ENCODE peak calls at places on chromosomes 11 and 22, in nine cellular contexts. I is EH; B is CD4-positive, alpha-beta T cell; A is NCI-H1694; S is mucosa of gallbladder; M is activated CD4-positive, alpha-beta T cell treated with anti-CD3 and anti-CD28 coated beads, Interleukin-2, amount 50 U/mL, for 48 hours; C is activated T-cell treated with anti-CD3 and anti-CD28 coated beads for 1 hour; Y is activated T-helper 1 cell treated with anti-CD3 and anti-CD28 coated beads, Interleukin-12 subunit alpha, Interleukin-12 subunit beta, Interleukin-2, Interleukin-4 antibody, amounts not matched to agents 30 ng/mL and 10 ng/mL and 1 ng/mL, durations not matched to agents 14 hours and 24 hours and 36 hours; O is heart right ventricle. Q is an unnamed sample.

GRCh38 chr22:24068377-24068680 is 57.2 kb downstream of the CABIN1 start:
- DNase-seq in I (no peak), B (no peak), A (no peak), S (no peak), M (no peak), C (no peak), Y (no peak), O (no peak), Q (no peak)

GRCh38 chr11:503179-503981 is 3.7 kb downstream of the RNH1 start:
- DNase-seq in I (peak; percentile 48), B (no peak), A (no peak), S (no peak), M (peak; percentile 53), C (no peak), Y (no peak), O (no peak), Q (peak; percentile 57)

GRCh38 chr11:35375332-35376125 is 43.8 kb downstream of the SLC1A2 start:
- DNase-seq in I (no peak), B (no peak), A (no peak), S (no peak), M (no peak), C (no peak), Y (no peak), O (no peak), Q (no peak)

GRCh38 chr22:38327805-38328204 is 10.6 kb upstream of the CSNK1E start:
- DNase-seq in I (peak; percentile 89), B (no peak), A (no peak), S (no peak), M (no peak), C (no peak), Y (no peak), O (no peak), Q (no peak)

GRCh38 chr11:2591805-2592204 is 108.0 kb downstream of the KCNQ1OT1 start:
- DNase-seq in I (no peak), B (no peak), A (no peak), S (no peak), M (no peak), C (no peak), Y (no peak), O (no peak), Q (no peak)

GRCh38 chr11:83836883-83837654 is 550.9 kb upstream of the CCDC90B start:
- DNase-seq in I (peak; percentile 57), B (no peak), A (peak; percentile 16), S (peak; percentile 16), M (peak; percentile 6), C (no peak), Y (no peak), O (peak; percentile 13), Q (peak; percentile 63)

GRCh38 chr11:129148487-129148886 is 43.6 kb downstream of the ARHGAP32 start:
- DNase-seq in I (no peak), B (no peak), A (no peak), S (no peak), M (no peak), C (no peak), Y (no peak), O (no peak), Q (no peak)

GRCh38 chr11:27545946-27546345 is 39.4 kb upstream of the LIN7C start:
- DNase-seq in I (no peak), B (no peak), A (no peak), S (no peak), M (no peak), C (no peak), Y (no peak), O (no peak), Q (no peak)

GRCh38 chr22:17086750-17087149 is 1.9 kb downstream of the IL17RA start:
- DNase-seq in I (no peak), B (no peak), A (no peak), S (no peak), M (no peak), C (no peak), Y (no peak), O (no peak), Q (no peak)

GRCh38 chr11:18748766-18749375 is 22.9 kb upstream of the IGSF22 start:
- DNase-seq in I (no peak), B (no peak), A (no peak), S (no peak), M (no peak), C (no peak), Y (no peak), O (no peak), Q (peak; percentile 14)

GRCh38 chr11:78039919-78040671 is 17.0 kb upstream of the KCTD14 start:
- DNase-seq in I (peak; percentile 95), B (no peak), A (no peak), S (peak; percentile 72), M (peak; percentile 44), C (peak; percentile 2), Y (no peak), O (peak; percentile 59), Q (peak; percentile 92)

GRCh38 chr11:104946907-104947306 is 21.5 kb downstream of the CASP4 start:
- DNase-seq in I (peak; percentile 65), B (no peak), A (no peak), S (peak; percentile 29), M (no peak), C (no peak), Y (peak; percentile 12), O (peak; percentile 33), Q (no peak)

GRCh38 chr11:75288846-75289760 is 48.5 kb downstream of the TPBGL start:
- DNase-seq in I (peak; percentile 8), B (no peak), A (no peak), S (no peak), M (no peak), C (no peak), Y (no peak), O (no peak), Q (no peak)

GRCh38 chr11:134027671-134028070 is 41.2 kb upstream of the JAM3 start:
- DNase-seq in I (no peak), B (peak; percentile 33), A (no peak), S (no peak), M (no peak), C (peak; percentile 14), Y (no peak), O (no peak), Q (no peak)

GRCh38 chr22:24686280-24686679 is 83.3 kb downstream of the GGT1 start:
- DNase-seq in I (no peak), B (no peak), A (no peak), S (no peak), M (no peak), C (no peak), Y (no peak), O (no peak), Q (no peak)

GRCh38 chr22:36808611-36809344 is 8.1 kb downstream of the PVALB start:
- DNase-seq in I (no peak), B (no peak), A (no peak), S (no peak), M (no peak), C (no peak), Y (no peak), O (no peak), Q (no peak)

GRCh38 chr11:65571940-65572339 is 398 bp upstream of the FAM89B start:
- DNase-seq in I (peak; percentile 62), B (no peak), A (no peak), S (no peak), M (no peak), C (no peak), Y (no peak), O (no peak), Q (no peak)

GRCh38 chr11:93652161-93652597 is 9.3 kb upstream of the CEP295 start:
- DNase-seq in I (peak; percentile 58), B (no peak), A (no peak), S (peak; percentile 25), M (no peak), C (peak; percentile 11), Y (no peak), O (peak; percentile 30), Q (peak; percentile 45)

GRCh38 chr11:85783758-85784157 is 27.2 kb downstream of the SYTL2 start:
- DNase-seq in I (no peak), B (no peak), A (no peak), S (no peak), M (no peak), C (no peak), Y (no peak), O (no peak), Q (no peak)

GRCh38 chr11:1074244-1075221 is at the start of gene MUC2:
- DNase-seq in I (no peak), B (no peak), A (no peak), S (no peak), M (no peak), C (no peak), Y (no peak), O (no peak), Q (no peak)

GRCh38 chr22:45884201-45885067 is 92.5 kb downstream of the WNT7B start:
- DNase-seq in I (no peak), B (no peak), A (no peak), S (no peak), M (no peak), C (no peak), Y (no peak), O (peak; percentile 38), Q (no peak)

GRCh38 chr11:3810951-3811350 is 2.6 kb downstream of the PGAP2 start:
- DNase-seq in I (peak; percentile 41), B (no peak), A (no peak), S (no peak), M (no peak), C (no peak), Y (no peak), O (peak; percentile 48), Q (no peak)

GRCh38 chr22:45077286-45077685 is 67.5 kb upstream of the PHF21B start:
- DNase-seq in I (no peak), B (no peak), A (peak; percentile 18), S (no peak), M (no peak), C (no peak), Y (no peak), O (no peak), Q (no peak)

GRCh38 chr11:118533769-118534729 is 3.1 kb downstream of the TMEM25 start:
- DNase-seq in I (no peak), B (no peak), A (no peak), S (no peak), M (no peak), C (no peak), Y (no peak), O (no peak), Q (no peak)

GRCh38 chr11:21489735-21490134 is 703.1 kb upstream of the ANO5 start:
- DNase-seq in I (no peak), B (no peak), A (no peak), S (no peak), M (no peak), C (no peak), Y (no peak), O (no peak), Q (no peak)

GRCh38 chr11:47001666-47002285 is 65.2 kb downstream of the CSTPP1 start:
- DNase-seq in I (peak; percentile 37), B (no peak), A (no peak), S (no peak), M (no peak), C (no peak), Y (no peak), O (no peak), Q (no peak)

GRCh38 chr11:118282635-118283310 is 18.7 kb upstream of the MPZL2 start:
- DNase-seq in I (no peak), B (no peak), A (no peak), S (no peak), M (no peak), C (no peak), Y (no peak), O (no peak), Q (no peak)

GRCh38 chr11:64744544-64745218 is 739 bp upstream of the RASGRP2 start:
- DNase-seq in I (no peak), B (peak; percentile 47), A (no peak), S (no peak), M (no peak), C (no peak), Y (peak; percentile 46), O (no peak), Q (no peak)